ENCODE peak calls at places on chromosomes 16 and 17, in nine cellular contexts. One of them, this sample, is unnamed.

GRCh38 chr16:30949655-30950515 is 1.0 kb downstream of the ORAI3 start:
- DNase-seq in stimulated activated CD4-positive, alpha-beta T cell treated with anti-CD3 and anti-CD28 coated beads, TNF-alpha, amount 100 ng/mL, for 1 hour: no peak
- DNase-seq in CD4-positive, alpha-beta T cell: peak; percentile 20
- DNase-seq in fibroblast of villous mesenchyme: peak; percentile 96
- DNase-seq in activated T-cell treated with anti-CD3 and anti-CD28 coated beads for 4 hours: no peak
- DNase-seq in stromal cell of bone marrow: peak; percentile 87
- DNase-seq in NCI-H446 treated with DMSO at 0.1 percent for 48 hours: no peak
- DNase-seq in foreskin keratinocyte: peak; percentile 96
- DNase-seq in posterior vena cava: peak; percentile 95
- DNase-seq in this sample: peak; percentile 93

GRCh38 chr16:61814716-61815347 is 221.4 kb downstream of the CDH8 start:
- DNase-seq in stimulated activated CD4-positive, alpha-beta T cell treated with anti-CD3 and anti-CD28 coated beads, TNF-alpha, amount 100 ng/mL, for 1 hour: no peak
- DNase-seq in CD4-positive, alpha-beta T cell: no peak
- DNase-seq in fibroblast of villous mesenchyme: no peak
- DNase-seq in activated T-cell treated with anti-CD3 and anti-CD28 coated beads for 4 hours: no peak
- DNase-seq in stromal cell of bone marrow: no peak
- DNase-seq in NCI-H446 treated with DMSO at 0.1 percent for 48 hours: no peak
- DNase-seq in foreskin keratinocyte: no peak
- DNase-seq in posterior vena cava: no peak
- DNase-seq in this sample: no peak

GRCh38 chr16:3470723-3471122 is 24.6 kb downstream of the C16orf90 start:
- DNase-seq in stimulated activated CD4-positive, alpha-beta T cell treated with anti-CD3 and anti-CD28 coated beads, TNF-alpha, amount 100 ng/mL, for 1 hour: no peak
- DNase-seq in CD4-positive, alpha-beta T cell: no peak
- DNase-seq in fibroblast of villous mesenchyme: no peak
- DNase-seq in activated T-cell treated with anti-CD3 and anti-CD28 coated beads for 4 hours: no peak
- DNase-seq in stromal cell of bone marrow: no peak
- DNase-seq in NCI-H446 treated with DMSO at 0.1 percent for 48 hours: no peak
- DNase-seq in foreskin keratinocyte: no peak
- DNase-seq in posterior vena cava: no peak
- DNase-seq in this sample: no peak

GRCh38 chr17:61368832-61369468 is 30.7 kb upstream of the TBX2 start:
- DNase-seq in stimulated activated CD4-positive, alpha-beta T cell treated with anti-CD3 and anti-CD28 coated beads, TNF-alpha, amount 100 ng/mL, for 1 hour: no peak
- DNase-seq in CD4-positive, alpha-beta T cell: no peak
- DNase-seq in fibroblast of villous mesenchyme: no peak
- DNase-seq in activated T-cell treated with anti-CD3 and anti-CD28 coated beads for 4 hours: no peak
- DNase-seq in stromal cell of bone marrow: no peak
- DNase-seq in NCI-H446 treated with DMSO at 0.1 percent for 48 hours: no peak
- DNase-seq in foreskin keratinocyte: no peak
- DNase-seq in posterior vena cava: peak; percentile 55
- DNase-seq in this sample: no peak

GRCh38 chr17:41633498-41634197 is 9.3 kb upstream of the KRT17 start:
- DNase-seq in stimulated activated CD4-positive, alpha-beta T cell treated with anti-CD3 and anti-CD28 coated beads, TNF-alpha, amount 100 ng/mL, for 1 hour: no peak
- DNase-seq in CD4-positive, alpha-beta T cell: no peak
- DNase-seq in fibroblast of villous mesenchyme: no peak
- DNase-seq in activated T-cell treated with anti-CD3 and anti-CD28 coated beads for 4 hours: no peak
- DNase-seq in stromal cell of bone marrow: no peak
- DNase-seq in NCI-H446 treated with DMSO at 0.1 percent for 48 hours: no peak
- DNase-seq in foreskin keratinocyte: no peak
- DNase-seq in posterior vena cava: no peak
- DNase-seq in this sample: no peak

GRCh38 chr17:4796550-4796915 is 569 bp downstream of the PSMB6 start:
- DNase-seq in stimulated activated CD4-positive, alpha-beta T cell treated with anti-CD3 and anti-CD28 coated beads, TNF-alpha, amount 100 ng/mL, for 1 hour: no peak
- DNase-seq in CD4-positive, alpha-beta T cell: no peak
- DNase-seq in fibroblast of villous mesenchyme: peak; percentile 41
- DNase-seq in activated T-cell treated with anti-CD3 and anti-CD28 coated beads for 4 hours: no peak
- DNase-seq in stromal cell of bone marrow: no peak
- DNase-seq in NCI-H446 treated with DMSO at 0.1 percent for 48 hours: no peak
- DNase-seq in foreskin keratinocyte: no peak
- DNase-seq in posterior vena cava: no peak
- DNase-seq in this sample: no peak

GRCh38 chr17:80779961-80780380 is 211.7 kb upstream of the CHMP6 start:
- DNase-seq in stimulated activated CD4-positive, alpha-beta T cell treated with anti-CD3 and anti-CD28 coated beads, TNF-alpha, amount 100 ng/mL, for 1 hour: no peak
- DNase-seq in CD4-positive, alpha-beta T cell: no peak
- DNase-seq in fibroblast of villous mesenchyme: peak; percentile 100
- DNase-seq in activated T-cell treated with anti-CD3 and anti-CD28 coated beads for 4 hours: no peak
- DNase-seq in stromal cell of bone marrow: no peak
- DNase-seq in NCI-H446 treated with DMSO at 0.1 percent for 48 hours: no peak
- DNase-seq in foreskin keratinocyte: no peak
- DNase-seq in posterior vena cava: peak; percentile 74
- DNase-seq in this sample: no peak

GRCh38 chr16:67547423-67548264 is 14.7 kb upstream of the CTCF start:
- DNase-seq in stimulated activated CD4-positive, alpha-beta T cell treated with anti-CD3 and anti-CD28 coated beads, TNF-alpha, amount 100 ng/mL, for 1 hour: no peak
- DNase-seq in CD4-positive, alpha-beta T cell: peak; percentile 60
- DNase-seq in fibroblast of villous mesenchyme: no peak
- DNase-seq in activated T-cell treated with anti-CD3 and anti-CD28 coated beads for 4 hours: no peak
- DNase-seq in stromal cell of bone marrow: no peak
- DNase-seq in NCI-H446 treated with DMSO at 0.1 percent for 48 hours: no peak
- DNase-seq in foreskin keratinocyte: no peak
- DNase-seq in posterior vena cava: peak; percentile 80
- DNase-seq in this sample: peak; percentile 72

GRCh38 chr16:2276501-2277195 is 8.7 kb upstream of the RNPS1 start:
- DNase-seq in stimulated activated CD4-positive, alpha-beta T cell treated with anti-CD3 and anti-CD28 coated beads, TNF-alpha, amount 100 ng/mL, for 1 hour: no peak
- DNase-seq in CD4-positive, alpha-beta T cell: no peak
- DNase-seq in fibroblast of villous mesenchyme: no peak
- DNase-seq in activated T-cell treated with anti-CD3 and anti-CD28 coated beads for 4 hours: no peak
- DNase-seq in stromal cell of bone marrow: no peak
- DNase-seq in NCI-H446 treated with DMSO at 0.1 percent for 48 hours: no peak
- DNase-seq in foreskin keratinocyte: no peak
- DNase-seq in posterior vena cava: no peak
- DNase-seq in this sample: no peak

GRCh38 chr17:76369804-76370203 is 14.6 kb upstream of the SPHK1 start:
- DNase-seq in stimulated activated CD4-positive, alpha-beta T cell treated with anti-CD3 and anti-CD28 coated beads, TNF-alpha, amount 100 ng/mL, for 1 hour: no peak
- DNase-seq in CD4-positive, alpha-beta T cell: no peak
- DNase-seq in fibroblast of villous mesenchyme: no peak
- DNase-seq in activated T-cell treated with anti-CD3 and anti-CD28 coated beads for 4 hours: no peak
- DNase-seq in stromal cell of bone marrow: no peak
- DNase-seq in NCI-H446 treated with DMSO at 0.1 percent for 48 hours: no peak
- DNase-seq in foreskin keratinocyte: no peak
- DNase-seq in posterior vena cava: no peak
- DNase-seq in this sample: no peak

GRCh38 chr17:17134051-17134951 is 71.8 kb downstream of the PLD6 start:
- DNase-seq in stimulated activated CD4-positive, alpha-beta T cell treated with anti-CD3 and anti-CD28 coated beads, TNF-alpha, amount 100 ng/mL, for 1 hour: no peak
- DNase-seq in CD4-positive, alpha-beta T cell: no peak
- DNase-seq in fibroblast of villous mesenchyme: no peak
- DNase-seq in activated T-cell treated with anti-CD3 and anti-CD28 coated beads for 4 hours: no peak
- DNase-seq in stromal cell of bone marrow: no peak
- DNase-seq in NCI-H446 treated with DMSO at 0.1 percent for 48 hours: no peak
- DNase-seq in foreskin keratinocyte: no peak
- DNase-seq in posterior vena cava: no peak
- DNase-seq in this sample: no peak

GRCh38 chr16:75244844-75245758 is 6.3 kb downstream of the BCAR1 start:
- DNase-seq in stimulated activated CD4-positive, alpha-beta T cell treated with anti-CD3 and anti-CD28 coated beads, TNF-alpha, amount 100 ng/mL, for 1 hour: no peak
- DNase-seq in CD4-positive, alpha-beta T cell: no peak
- DNase-seq in fibroblast of villous mesenchyme: peak; percentile 98
- DNase-seq in activated T-cell treated with anti-CD3 and anti-CD28 coated beads for 4 hours: no peak
- DNase-seq in stromal cell of bone marrow: peak; percentile 87
- DNase-seq in NCI-H446 treated with DMSO at 0.1 percent for 48 hours: no peak
- DNase-seq in foreskin keratinocyte: peak; percentile 86
- DNase-seq in posterior vena cava: peak; percentile 93
- DNase-seq in this sample: peak; percentile 98

GRCh38 chr16:85593503-85594195 is 19.5 kb upstream of the GSE1 start:
- DNase-seq in stimulated activated CD4-positive, alpha-beta T cell treated with anti-CD3 and anti-CD28 coated beads, TNF-alpha, amount 100 ng/mL, for 1 hour: no peak
- DNase-seq in CD4-positive, alpha-beta T cell: no peak
- DNase-seq in fibroblast of villous mesenchyme: no peak
- DNase-seq in activated T-cell treated with anti-CD3 and anti-CD28 coated beads for 4 hours: no peak
- DNase-seq in stromal cell of bone marrow: no peak
- DNase-seq in NCI-H446 treated with DMSO at 0.1 percent for 48 hours: peak; percentile 80
- DNase-seq in foreskin keratinocyte: no peak
- DNase-seq in posterior vena cava: no peak
- DNase-seq in this sample: no peak

GRCh38 chr16:79170565-79171242 is 429.8 kb downstream of the MAF start:
- DNase-seq in stimulated activated CD4-positive, alpha-beta T cell treated with anti-CD3 and anti-CD28 coated beads, TNF-alpha, amount 100 ng/mL, for 1 hour: no peak
- DNase-seq in CD4-positive, alpha-beta T cell: no peak
- DNase-seq in fibroblast of villous mesenchyme: peak; percentile 60
- DNase-seq in activated T-cell treated with anti-CD3 and anti-CD28 coated beads for 4 hours: no peak
- DNase-seq in stromal cell of bone marrow: peak; percentile 51
- DNase-seq in NCI-H446 treated with DMSO at 0.1 percent for 48 hours: no peak
- DNase-seq in foreskin keratinocyte: no peak
- DNase-seq in posterior vena cava: no peak
- DNase-seq in this sample: no peak

GRCh38 chr16:77443834-77444460 is 9.1 kb upstream of the ADAMTS18 start:
- DNase-seq in stimulated activated CD4-positive, alpha-beta T cell treated with anti-CD3 and anti-CD28 coated beads, TNF-alpha, amount 100 ng/mL, for 1 hour: no peak
- DNase-seq in CD4-positive, alpha-beta T cell: no peak
- DNase-seq in fibroblast of villous mesenchyme: no peak
- DNase-seq in activated T-cell treated with anti-CD3 and anti-CD28 coated beads for 4 hours: no peak
- DNase-seq in stromal cell of bone marrow: no peak
- DNase-seq in NCI-H446 treated with DMSO at 0.1 percent for 48 hours: no peak
- DNase-seq in foreskin keratinocyte: no peak
- DNase-seq in posterior vena cava: no peak
- DNase-seq in this sample: no peak

GRCh38 chr16:28918698-28919097 is 6.3 kb downstream of the RABEP2 start:
- DNase-seq in stimulated activated CD4-positive, alpha-beta T cell treated with anti-CD3 and anti-CD28 coated beads, TNF-alpha, amount 100 ng/mL, for 1 hour: no peak
- DNase-seq in CD4-positive, alpha-beta T cell: no peak
- DNase-seq in fibroblast of villous mesenchyme: no peak
- DNase-seq in activated T-cell treated with anti-CD3 and anti-CD28 coated beads for 4 hours: no peak
- DNase-seq in stromal cell of bone marrow: no peak
- DNase-seq in NCI-H446 treated with DMSO at 0.1 percent for 48 hours: no peak
- DNase-seq in foreskin keratinocyte: no peak
- DNase-seq in posterior vena cava: no peak
- DNase-seq in this sample: no peak

GRCh38 chr17:19403021-19403420 is 8.0 kb upstream of the RNF112 start:
- DNase-seq in stimulated activated CD4-positive, alpha-beta T cell treated with anti-CD3 and anti-CD28 coated beads, TNF-alpha, amount 100 ng/mL, for 1 hour: no peak
- DNase-seq in CD4-positive, alpha-beta T cell: no peak
- DNase-seq in fibroblast of villous mesenchyme: no peak
- DNase-seq in activated T-cell treated with anti-CD3 and anti-CD28 coated beads for 4 hours: no peak
- DNase-seq in stromal cell of bone marrow: no peak
- DNase-seq in NCI-H446 treated with DMSO at 0.1 percent for 48 hours: no peak
- DNase-seq in foreskin keratinocyte: no peak
- DNase-seq in posterior vena cava: no peak
- DNase-seq in this sample: no peak

GRCh38 chr16:4134434-4134833 is 18.2 kb upstream of the ADCY9 start:
- DNase-seq in stimulated activated CD4-positive, alpha-beta T cell treated with anti-CD3 and anti-CD28 coated beads, TNF-alpha, amount 100 ng/mL, for 1 hour: no peak
- DNase-seq in CD4-positive, alpha-beta T cell: no peak
- DNase-seq in fibroblast of villous mesenchyme: no peak
- DNase-seq in activated T-cell treated with anti-CD3 and anti-CD28 coated beads for 4 hours: no peak
- DNase-seq in stromal cell of bone marrow: no peak
- DNase-seq in NCI-H446 treated with DMSO at 0.1 percent for 48 hours: no peak
- DNase-seq in foreskin keratinocyte: no peak
- DNase-seq in posterior vena cava: no peak
- DNase-seq in this sample: no peak

GRCh38 chr17:75266315-75267145 is 4.5 kb downstream of the MIF4GD start:
- DNase-seq in stimulated activated CD4-positive, alpha-beta T cell treated with anti-CD3 and anti-CD28 coated beads, TNF-alpha, amount 100 ng/mL, for 1 hour: no peak
- DNase-seq in CD4-positive, alpha-beta T cell: no peak
- DNase-seq in fibroblast of villous mesenchyme: no peak
- DNase-seq in activated T-cell treated with anti-CD3 and anti-CD28 coated beads for 4 hours: no peak
- DNase-seq in stromal cell of bone marrow: no peak
- DNase-seq in NCI-H446 treated with DMSO at 0.1 percent for 48 hours: no peak
- DNase-seq in foreskin keratinocyte: no peak
- DNase-seq in posterior vena cava: no peak
- DNase-seq in this sample: no peak